ENCODE peak calls at places on chromosomes 12 and 14, in seven cellular contexts. One of them, this sample, is unnamed.
A peak's percentile ranks its signal among the peaks of the same experiment; 100 is the strongest.

GRCh38 chr14:59217011-59217410 is 28.5 kb downstream of the DAAM1 start:
- DNase-seq in AG09309: no peak
- DNase-seq in lower lobe of right lung: no peak
- DNase-seq in BJ: no peak
- DNase-seq in mammary epithelial cell: no peak
- DNase-seq in RWPE2: no peak
- DNase-seq in cardiac muscle cell: no peak
- DNase-seq in this sample: no peak

GRCh38 chr14:93113678-93114067 is 2.1 kb downstream of the ITPK1 start:
- DNase-seq in AG09309: no peak
- DNase-seq in lower lobe of right lung: no peak
- DNase-seq in BJ: no peak
- DNase-seq in mammary epithelial cell: no peak
- DNase-seq in RWPE2: no peak
- DNase-seq in cardiac muscle cell: no peak
- DNase-seq in this sample: no peak

GRCh38 chr12:221736-222135 is 7.8 kb upstream of the SLC6A12 start:
- DNase-seq in AG09309: no peak
- DNase-seq in lower lobe of right lung: no peak
- DNase-seq in BJ: no peak
- DNase-seq in mammary epithelial cell: no peak
- DNase-seq in RWPE2: no peak
- DNase-seq in cardiac muscle cell: no peak
- DNase-seq in this sample: no peak

GRCh38 chr14:54695196-54695595 is 128.3 kb downstream of the SAMD4A start:
- DNase-seq in AG09309: no peak
- DNase-seq in lower lobe of right lung: no peak
- DNase-seq in BJ: no peak
- DNase-seq in mammary epithelial cell: peak; percentile 32
- DNase-seq in RWPE2: no peak
- DNase-seq in cardiac muscle cell: no peak
- DNase-seq in this sample: no peak

GRCh38 chr12:56119361-56119796 is 1.3 kb downstream of the ZC3H10 start:
- DNase-seq in AG09309: peak; percentile 92
- DNase-seq in lower lobe of right lung: no peak
- DNase-seq in BJ: peak; percentile 87
- DNase-seq in mammary epithelial cell: peak; percentile 70
- DNase-seq in RWPE2: no peak
- DNase-seq in cardiac muscle cell: peak; percentile 94
- DNase-seq in this sample: peak; percentile 95

GRCh38 chr12:14936224-14936861 is 2.0 kb downstream of the ERP27 start:
- DNase-seq in AG09309: no peak
- DNase-seq in lower lobe of right lung: no peak
- DNase-seq in BJ: no peak
- DNase-seq in mammary epithelial cell: no peak
- DNase-seq in RWPE2: no peak
- DNase-seq in cardiac muscle cell: no peak
- DNase-seq in this sample: no peak

GRCh38 chr12:113149361-113150150 is at the start of gene CFAP73:
- DNase-seq in AG09309: peak; percentile 49
- DNase-seq in lower lobe of right lung: peak; percentile 72
- DNase-seq in BJ: peak; percentile 52
- DNase-seq in mammary epithelial cell: peak; percentile 78
- DNase-seq in RWPE2: no peak
- DNase-seq in cardiac muscle cell: peak; percentile 90
- DNase-seq in this sample: peak; percentile 66

GRCh38 chr12:127422935-127423585 is 843.9 kb upstream of the TMEM132C start:
- DNase-seq in AG09309: no peak
- DNase-seq in lower lobe of right lung: no peak
- DNase-seq in BJ: no peak
- DNase-seq in mammary epithelial cell: no peak
- DNase-seq in RWPE2: no peak
- DNase-seq in cardiac muscle cell: no peak
- DNase-seq in this sample: no peak

GRCh38 chr12:22231836-22232235 is 102.7 kb downstream of the ST8SIA1 start:
- DNase-seq in AG09309: no peak
- DNase-seq in lower lobe of right lung: no peak
- DNase-seq in BJ: no peak
- DNase-seq in mammary epithelial cell: no peak
- DNase-seq in RWPE2: no peak
- DNase-seq in cardiac muscle cell: no peak
- DNase-seq in this sample: peak; percentile 18

GRCh38 chr14:98685725-98686124 is 586.3 kb downstream of the BCL11B start:
- DNase-seq in AG09309: no peak
- DNase-seq in lower lobe of right lung: no peak
- DNase-seq in BJ: no peak
- DNase-seq in mammary epithelial cell: no peak
- DNase-seq in RWPE2: no peak
- DNase-seq in cardiac muscle cell: no peak
- DNase-seq in this sample: no peak

GRCh38 chr14:101865288-101865687 is 99.1 kb upstream of the DYNC1H1 start:
- DNase-seq in AG09309: no peak
- DNase-seq in lower lobe of right lung: no peak
- DNase-seq in BJ: no peak
- DNase-seq in mammary epithelial cell: no peak
- DNase-seq in RWPE2: no peak
- DNase-seq in cardiac muscle cell: no peak
- DNase-seq in this sample: no peak

GRCh38 chr12:114447274-114447716 is 41.4 kb upstream of the TBX5 start:
- DNase-seq in AG09309: no peak
- DNase-seq in lower lobe of right lung: no peak
- DNase-seq in BJ: no peak
- DNase-seq in mammary epithelial cell: no peak
- DNase-seq in RWPE2: no peak
- DNase-seq in cardiac muscle cell: peak; percentile 70
- DNase-seq in this sample: no peak

GRCh38 chr12:29782285-29782820 is 1.4 kb downstream of the TMTC1 start:
- DNase-seq in AG09309: peak; percentile 37
- DNase-seq in lower lobe of right lung: no peak
- DNase-seq in BJ: peak; percentile 22
- DNase-seq in mammary epithelial cell: peak; percentile 77
- DNase-seq in RWPE2: no peak
- DNase-seq in cardiac muscle cell: peak; percentile 42
- DNase-seq in this sample: peak; percentile 86

GRCh38 chr12:108107293-108107692 is 21.8 kb upstream of the WSCD2 start:
- DNase-seq in AG09309: no peak
- DNase-seq in lower lobe of right lung: no peak
- DNase-seq in BJ: no peak
- DNase-seq in mammary epithelial cell: no peak
- DNase-seq in RWPE2: no peak
- DNase-seq in cardiac muscle cell: no peak
- DNase-seq in this sample: no peak
- TF ChIP-seq CTCF in AG09309: no peak
- TF ChIP-seq CTCF in lower lobe of right lung: no peak
- TF ChIP-seq CTCF in BJ: no peak
- TF ChIP-seq CTCF in mammary epithelial cell: no peak
- TF ChIP-seq CTCF in RWPE2: no peak
- TF ChIP-seq CTCF in cardiac muscle cell: no peak
- TF ChIP-seq CTCF in this sample: no peak

DNA sequence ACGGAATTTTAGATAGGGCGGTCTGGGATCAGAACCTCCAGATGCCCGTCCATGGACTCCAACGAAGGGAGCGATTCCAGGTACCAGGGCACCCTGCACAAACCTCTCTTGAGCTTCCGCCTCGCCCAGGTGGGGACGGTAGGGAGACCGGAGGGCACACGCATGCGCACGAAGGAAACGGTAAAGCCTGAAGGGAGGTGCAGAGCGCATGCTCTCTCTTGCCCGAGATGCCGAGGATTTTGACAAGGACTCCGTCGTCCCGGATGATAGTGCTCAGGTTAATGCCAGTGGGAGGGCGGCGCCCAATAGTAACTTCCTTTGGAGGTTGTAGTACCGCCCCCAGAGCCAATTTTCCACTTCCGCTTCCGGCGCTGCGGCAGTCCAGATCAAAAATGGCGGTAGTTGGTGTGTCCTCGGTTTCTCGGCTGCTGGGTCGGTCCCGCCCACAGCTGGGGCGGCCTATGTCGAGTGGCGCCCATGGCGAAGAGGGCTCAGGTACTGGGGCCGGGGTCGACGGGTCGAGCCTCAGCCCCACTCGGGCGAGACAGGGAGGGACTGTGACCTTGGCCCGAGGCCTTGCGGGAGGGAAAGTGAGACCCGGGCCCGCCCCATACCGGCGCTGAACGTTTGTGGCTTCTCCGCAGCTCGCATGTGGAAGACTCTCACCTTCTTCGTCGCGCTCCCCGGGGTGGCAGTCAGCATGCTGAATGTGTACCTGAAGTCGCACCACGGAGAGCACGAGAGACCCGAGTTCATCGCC is at the start of gene COX6A1:
- DNase-seq in AG09309: peak; percentile 85
- DNase-seq in lower lobe of right lung: peak; percentile 98
- DNase-seq in BJ: peak; percentile 89
- DNase-seq in mammary epithelial cell: peak; percentile 98
- DNase-seq in RWPE2: peak; percentile 99
- DNase-seq in cardiac muscle cell: peak; percentile 99
- DNase-seq in this sample: peak; percentile 98
- TF ChIP-seq CTCF in AG09309: peak; percentile 10
- TF ChIP-seq CTCF in lower lobe of right lung: no peak
- TF ChIP-seq CTCF in BJ: no peak
- TF ChIP-seq CTCF in mammary epithelial cell: peak; percentile 21
- TF ChIP-seq CTCF in RWPE2: peak; percentile 20
- TF ChIP-seq CTCF in cardiac muscle cell: no peak
- TF ChIP-seq CTCF in this sample: no peak

DNA sequence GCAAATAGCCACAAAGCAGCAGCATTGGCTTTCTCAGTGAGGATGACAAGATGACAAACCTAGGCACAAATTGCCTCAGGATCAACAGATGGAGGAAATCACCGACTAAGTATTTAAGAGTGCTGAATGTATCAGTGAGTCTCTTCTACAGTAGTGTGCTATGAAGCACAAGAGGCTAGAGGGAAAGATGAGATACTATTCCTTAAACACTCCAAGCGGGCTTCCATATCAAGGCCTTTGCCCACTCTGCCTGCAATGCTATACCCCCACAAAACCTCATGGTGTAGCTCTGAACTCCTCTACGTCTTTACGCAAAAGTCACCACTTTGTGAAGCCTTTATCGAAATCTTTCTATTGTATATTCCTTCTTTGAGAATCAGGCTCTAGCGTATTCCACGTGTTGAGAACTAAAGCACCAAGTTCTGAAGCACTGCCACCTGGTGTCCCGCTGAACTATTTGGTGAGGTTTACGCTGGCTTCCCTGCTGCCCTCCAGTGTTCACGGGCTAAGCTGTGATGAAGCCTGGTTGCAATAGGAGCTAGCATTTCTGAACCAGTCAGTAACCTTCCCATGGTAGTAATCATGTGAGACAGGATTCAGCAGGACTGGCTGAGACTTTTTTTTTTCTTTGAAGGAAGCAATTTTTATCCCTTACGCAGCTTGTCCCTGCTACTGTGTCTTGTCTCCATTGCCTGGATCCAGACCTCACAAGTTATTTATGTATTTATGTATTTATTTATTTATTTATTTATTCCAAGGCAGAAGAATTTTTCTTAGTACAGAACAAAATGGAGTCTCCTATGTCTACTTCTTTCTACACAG is 426.5 kb upstream of the OR4E1 start:
- DNase-seq in AG09309: no peak
- DNase-seq in lower lobe of right lung: no peak
- DNase-seq in BJ: no peak
- DNase-seq in mammary epithelial cell: peak; percentile 72
- DNase-seq in RWPE2: peak; percentile 67
- DNase-seq in cardiac muscle cell: peak; percentile 88
- DNase-seq in this sample: peak; percentile 63
- TF ChIP-seq CTCF in AG09309: peak; percentile 32
- TF ChIP-seq CTCF in lower lobe of right lung: peak; percentile 51
- TF ChIP-seq CTCF in BJ: peak; percentile 29
- TF ChIP-seq CTCF in mammary epithelial cell: peak; percentile 95
- TF ChIP-seq CTCF in RWPE2: peak; percentile 90
- TF ChIP-seq CTCF in cardiac muscle cell: peak; percentile 70
- TF ChIP-seq CTCF in this sample: peak; percentile 45

GRCh38 chr12:72295101-72295500 is 22.9 kb downstream of the TRHDE start:
- DNase-seq in AG09309: no peak
- DNase-seq in lower lobe of right lung: no peak
- DNase-seq in BJ: no peak
- DNase-seq in mammary epithelial cell: no peak
- DNase-seq in RWPE2: peak; percentile 28
- DNase-seq in cardiac muscle cell: no peak
- DNase-seq in this sample: no peak
- TF ChIP-seq CTCF in AG09309: no peak
- TF ChIP-seq CTCF in lower lobe of right lung: no peak
- TF ChIP-seq CTCF in BJ: no peak
- TF ChIP-seq CTCF in mammary epithelial cell: no peak
- TF ChIP-seq CTCF in RWPE2: no peak
- TF ChIP-seq CTCF in cardiac muscle cell: no peak
- TF ChIP-seq CTCF in this sample: no peak

GRCh38 chr12:59375633-59376032 is 220.2 kb upstream of the SLC16A7 start:
- DNase-seq in AG09309: no peak
- DNase-seq in lower lobe of right lung: no peak
- DNase-seq in BJ: no peak
- DNase-seq in mammary epithelial cell: no peak
- DNase-seq in RWPE2: no peak
- DNase-seq in cardiac muscle cell: no peak
- DNase-seq in this sample: peak; percentile 8

GRCh38 chr12:59370933-59371332 is 224.9 kb upstream of the SLC16A7 start:
- DNase-seq in AG09309: no peak
- DNase-seq in lower lobe of right lung: no peak
- DNase-seq in BJ: no peak
- DNase-seq in mammary epithelial cell: no peak
- DNase-seq in RWPE2: no peak
- DNase-seq in cardiac muscle cell: no peak
- DNase-seq in this sample: no peak

GRCh38 chr12:59374783-59375182 is 221.0 kb upstream of the SLC16A7 start:
- DNase-seq in AG09309: no peak
- DNase-seq in lower lobe of right lung: no peak
- DNase-seq in BJ: no peak
- DNase-seq in mammary epithelial cell: no peak
- DNase-seq in RWPE2: no peak
- DNase-seq in cardiac muscle cell: no peak
- DNase-seq in this sample: no peak

GRCh38 chr12:59372971-59373370 is 222.9 kb upstream of the SLC16A7 start:
- DNase-seq in AG09309: no peak
- DNase-seq in lower lobe of right lung: no peak
- DNase-seq in BJ: no peak
- DNase-seq in mammary epithelial cell: peak; percentile 31
- DNase-seq in RWPE2: no peak
- DNase-seq in cardiac muscle cell: no peak
- DNase-seq in this sample: peak; percentile 34
- TF ChIP-seq CTCF in AG09309: peak; percentile 61
- TF ChIP-seq CTCF in lower lobe of right lung: no peak
- TF ChIP-seq CTCF in BJ: peak; percentile 45
- TF ChIP-seq CTCF in mammary epithelial cell: peak; percentile 57
- TF ChIP-seq CTCF in RWPE2: peak; percentile 43
- TF ChIP-seq CTCF in cardiac muscle cell: peak; percentile 13
- TF ChIP-seq CTCF in this sample: peak; percentile 11